ENCODE peak calls at places on chromosome 7, in ten cellular contexts. P is stimulated activated CD4-positive, alpha-beta T cell treated with anti-CD3 and anti-CD28 coated beads, TNF-alpha, amount 100 ng/mL, for 24 hours; M is WTC11; F is mucosa of descending colon; H is psoas muscle; D is cardiac fibroblast; G is NCI-H1105 treated with DMSO at 0.1 percent for 48 hours; V is astrocyte of the spinal cord; C is tibial artery; S is stimulated activated naive B cell treated with anti-CD40 and anti-IgM and Interleukin-4, amounts not matched to agents 10 μg/mL and 1 μg/mL and 100 μg/mL, for 72 hours. I is an unnamed sample.

GRCh38 chr7:131843862-131844261 is 287.4 kb upstream of the PODXL start:
- DNase-seq in M (no peak), F (no peak), D (peak), P (no peak), G (no peak), C (no peak), S (no peak), H (no peak), V (peak), I (no peak)

GRCh38 chr7:10122573-10123100 is 851.0 kb upstream of the PHF14 start:
- DNase-seq in P (no peak), C (no peak), G (no peak), S (no peak), H (no peak), F (no peak), V (no peak), M (no peak), D (peak), I (peak)

GRCh38 chr7:67823345-67823744 is 826.7 kb downstream of the TYW1 start:
- DNase-seq in M (no peak), V (peak), S (no peak), H (no peak), D (peak), P (no peak), F (no peak), G (peak), C (no peak), I (no peak)

GRCh38 chr7:71633571-71634008 is 501.6 kb downstream of the GALNT17 start:
- DNase-seq in F (no peak), P (no peak), M (no peak), C (no peak), G (no peak), H (no peak), D (peak), V (peak), S (no peak), I (no peak)

GRCh38 chr7:154647625-154648024 is 355.3 kb downstream of the PAXIP1 start:
- DNase-seq in G (no peak), M (no peak), H (no peak), P (no peak), V (no peak), C (no peak), D (no peak), F (no peak), S (no peak), I (no peak)

GRCh38 chr7:75969182-75969581 is 25.2 kb downstream of the TMEM120A start:
- DNase-seq in M (no peak), V (no peak), F (no peak), D (no peak), H (peak), G (no peak), P (no peak), S (no peak), C (peak), I (no peak)

GRCh38 chr7:50335795-50336754 is 31.6 kb downstream of the IKZF1 start:
- DNase-seq in G (no peak), M (no peak), S (peak), F (peak), P (peak), C (no peak), D (no peak), V (no peak), H (peak), I (no peak)

GRCh38 chr7:139861794-139862193 is 32.7 kb downstream of the TBXAS1 start:
- DNase-seq in F (no peak), M (no peak), H (no peak), S (no peak), G (no peak), V (no peak), P (no peak), D (no peak), C (no peak), I (no peak)

GRCh38 chr7:73642834-73643233 is 18.5 kb upstream of the MLXIPL start:
- DNase-seq in C (no peak), P (no peak), M (no peak), G (no peak), S (no peak), D (no peak), V (peak), H (no peak), F (no peak), I (no peak)

GRCh38 chr7:16619979-16620408 is 25.6 kb downstream of the ANKMY2 start:
- DNase-seq in D (no peak), F (no peak), G (no peak), S (peak), P (no peak), H (no peak), M (no peak), C (no peak), V (peak), I (no peak)

GRCh38 chr7:50379082-50379481 is 71.1 kb downstream of the FIGNL1 start:
- DNase-seq in G (peak), M (peak), C (no peak), S (no peak), V (no peak), P (no peak), F (no peak), H (no peak), D (no peak), I (no peak)

GRCh38 chr7:158028290-158028941 is 559.2 kb downstream of the PTPRN2 start:
- DNase-seq in D (no peak), M (no peak), S (no peak), F (no peak), C (peak), H (no peak), P (no peak), V (no peak), G (no peak), I (peak)

GRCh38 chr7:6631605-6632004 is 5.5 kb upstream of the ZNF316 start:
- DNase-seq in G (no peak), H (no peak), P (no peak), F (no peak), D (no peak), S (no peak), M (no peak), V (no peak), C (no peak), I (peak)

GRCh38 chr7:118758582-118758981 is 534.1 kb downstream of the ANKRD7 start:
- DNase-seq in V (no peak), D (no peak), F (no peak), H (no peak), M (no peak), P (no peak), G (no peak), C (no peak), S (no peak), I (no peak)

GRCh38 chr7:139043823-139044812 is 8.3 kb upstream of the ZC3HAV1L start:
- DNase-seq in F (no peak), G (peak), D (no peak), P (peak), H (no peak), S (no peak), C (no peak), V (no peak), M (no peak), I (no peak)

GRCh38 chr7:127850195-127850594 is 181.0 kb downstream of the LRRC4 start:
- DNase-seq in H (no peak), P (no peak), C (no peak), F (no peak), S (no peak), V (peak), D (no peak), G (no peak), M (no peak), I (no peak)

GRCh38 chr7:122677149-122677548 is 21.8 kb downstream of the RNF133 start:
- DNase-seq in S (no peak), C (no peak), G (no peak), F (no peak), D (no peak), M (no peak), V (no peak), P (no peak), H (no peak), I (no peak)

GRCh38 chr7:44334734-44335097 is 9.3 kb upstream of the CAMK2B start:
- DNase-seq in G (no peak), S (no peak), H (no peak), P (no peak), C (no peak), M (no peak), F (no peak), D (no peak), V (no peak), I (no peak)

GRCh38 chr7:46975493-46975892 is 606.4 kb downstream of the TNS3 start:
- DNase-seq in D (no peak), V (no peak), M (no peak), F (no peak), C (no peak), P (no peak), S (no peak), H (no peak), G (no peak), I (no peak)

GRCh38 chr7:30796105-30796869 is 25.1 kb downstream of the MINDY4 start:
- DNase-seq in H (no peak), M (no peak), S (no peak), V (peak), P (no peak), F (no peak), C (no peak), D (peak), G (no peak), I (no peak)

GRCh38 chr7:7178081-7178480 is 4.3 kb upstream of the C1GALT1 start:
- DNase-seq in F (no peak), D (no peak), S (no peak), M (no peak), V (no peak), P (no peak), C (no peak), H (no peak), G (no peak), I (no peak)

GRCh38 chr7:143419880-143420279 is 11.2 kb upstream of the EPHA1 start:
- DNase-seq in P (no peak), H (no peak), D (no peak), M (no peak), G (peak), F (no peak), C (no peak), S (no peak), V (no peak), I (no peak)

GRCh38 chr7:44971188-44971907 is 7.5 kb downstream of the MYO1G start:
- DNase-seq in H (no peak), V (no peak), G (no peak), C (peak), P (no peak), M (no peak), F (no peak), S (no peak), D (no peak), I (no peak)